ENCODE peak calls at places on chromosomes 11 and 22, in four cellular contexts. B is A549, N is K562, A is HepG2. H is an unnamed sample.

GRCh38 chr11:27555264-27555663 is 48.7 kb upstream of the LIN7C start:
- DNase-seq in B (no peak), N (no peak), A (no peak), H (no peak)

GRCh38 chr11:833114-833791 is 501 bp downstream of the CD151 start:
- DNase-seq in B (no peak), N (peak), A (no peak), H (no peak)

GRCh38 chr22:42279425-42280020 is 9.1 kb upstream of the TCF20 start:
- DNase-seq in B (no peak), N (no peak), A (no peak), H (no peak)

GRCh38 chr22:38308791-38309498 is 8.3 kb downstream of the CSNK1E start:
- DNase-seq in B (no peak), N (no peak), A (no peak), H (no peak)

GRCh38 chr22:27531782-27532530 is 269.6 kb downstream of the MN1 start:
- DNase-seq in B (no peak), N (no peak), A (no peak), H (no peak)

GRCh38 chr11:266676-267439 is 11.3 kb upstream of the NLRP6 start:
- DNase-seq in B (no peak), N (peak), A (no peak), H (no peak)

GRCh38 chr11:47433991-47434786 is 8.0 kb upstream of the PSMC3 start:
- DNase-seq in B (no peak), N (no peak), A (no peak), H (no peak)

GRCh38 chr11:2804701-2805387 is 80.7 kb downstream of the CDKN1C start:
- DNase-seq in B (no peak), N (no peak), A (no peak), H (peak)

GRCh38 chr11:473975-474785 is 24.1 kb downstream of the PTDSS2 start:
- DNase-seq in B (no peak), N (no peak), A (no peak), H (no peak)

GRCh38 chr11:46808804-46809431 is 37.2 kb downstream of the CKAP5 start:
- DNase-seq in B (peak), N (peak), A (peak), H (no peak)

GRCh38 chr11:32331098-32331497 is 104.2 kb downstream of the WT1 start:
- DNase-seq in B (no peak), N (no peak), A (no peak), H (no peak)

GRCh38 chr11:65506770-65507485 is 8.1 kb downstream of the MALAT1 start:
- DNase-seq in B (no peak), N (peak), A (no peak), H (no peak)

GRCh38 chr22:44821741-44822425 is 69.5 kb downstream of the ARHGAP8 start:
- DNase-seq in B (no peak), N (no peak), A (no peak), H (no peak)

GRCh38 chr11:19291064-19291463 is 50.3 kb upstream of the E2F8 start:
- DNase-seq in B (no peak), N (no peak), A (no peak), H (no peak)

GRCh38 chr11:77411238-77411637 is 62.7 kb downstream of the PAK1 start:
- DNase-seq in B (peak), N (no peak), A (no peak), H (no peak)

GRCh38 chr11:20488352-20488751 is 100.8 kb downstream of the PRMT3 start:
- DNase-seq in B (no peak), N (peak), A (no peak), H (no peak)

GRCh38 chr11:133951484-133952198 is 5.1 kb downstream of the IGSF9B start:
- DNase-seq in B (no peak), N (no peak), A (no peak), H (peak)

GRCh38 chr22:18147791-18148507 is 2.0 kb upstream of the USP18 start:
- DNase-seq in B (no peak), N (no peak), A (no peak), H (no peak)

GRCh38 chr22:39592104-39593060 is 21.8 kb downstream of the CACNA1I start:
- DNase-seq in B (peak), N (no peak), A (no peak), H (no peak)

GRCh38 chr22:43136255-43136654 is 6.9 kb downstream of the MCAT start:
- DNase-seq in B (peak), N (peak), A (peak), H (peak)

GRCh38 chr11:11177156-11177808 is 175.8 kb downstream of the CSNK2A3 start:
- DNase-seq in B (no peak), N (no peak), A (no peak), H (no peak)

GRCh38 chr11:64801591-64802369 is 1.2 kb downstream of the MAP4K2 start:
- DNase-seq in B (no peak), N (no peak), A (no peak), H (no peak)

GRCh38 chr22:39576027-39576426 is 5.5 kb downstream of the CACNA1I start:
- DNase-seq in B (no peak), N (no peak), A (no peak), H (no peak)

GRCh38 chr11:71089571-71089970 is 162.8 kb downstream of the SHANK2 start:
- DNase-seq in B (no peak), N (no peak), A (no peak), H (no peak)
- TF ChIP-seq HMGXB4 in B (no peak), N (no peak), A (no peak), H (no peak)

GRCh38 chr11:85627332-85627997 is at the start of gene DLG2:
- DNase-seq in B (no peak), N (peak), A (no peak), H (no peak)
- TF ChIP-seq HMGXB4 in B (no peak), N (no peak), A (no peak), H (no peak)

GRCh38 chr11:94010136-94010535 is 11.0 kb upstream of the HEPHL1 start:
- DNase-seq in B (no peak), N (no peak), A (no peak), H (no peak)

GRCh38 chr11:94002226-94002625 is 18.9 kb upstream of the HEPHL1 start:
- DNase-seq in B (no peak), N (no peak), A (no peak), H (no peak)

GRCh38 chr11:94007906-94008305 is 13.2 kb upstream of the HEPHL1 start:
- DNase-seq in B (no peak), N (no peak), A (no peak), H (no peak)

GRCh38 chr11:94011478-94011877 is 9.7 kb upstream of the HEPHL1 start:
- DNase-seq in B (no peak), N (no peak), A (no peak), H (no peak)

DNA sequence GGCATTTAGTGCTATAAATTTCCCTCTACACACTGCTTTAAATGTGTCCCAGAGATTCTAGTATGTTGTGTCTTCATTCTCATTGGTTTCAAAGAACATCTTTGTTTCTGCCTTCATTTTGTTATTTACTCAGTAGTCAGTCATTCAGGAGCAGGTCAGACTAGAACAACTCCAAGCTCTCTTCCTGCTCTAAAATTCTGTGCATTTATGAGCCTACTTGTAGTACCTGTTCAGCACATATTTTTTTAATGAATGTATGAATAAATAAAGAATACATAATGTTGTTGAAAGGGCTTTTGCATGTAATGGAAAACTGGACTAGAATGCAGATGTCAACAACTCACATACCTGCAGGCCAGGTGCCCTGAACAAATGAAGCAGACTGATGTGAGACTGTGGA is 13.7 kb upstream of the HEPHL1 start:
- DNase-seq in B (no peak), N (no peak), A (no peak), H (no peak)
- TF ChIP-seq HMGXB4 in B (no peak), N (no peak), A (no peak), H (no peak)

GRCh38 chr11:68043349-68044144 is 4.7 kb downstream of the TCIRG1 start:
- DNase-seq in B (peak), N (peak), A (no peak), H (no peak)
- TF ChIP-seq HMGXB4 in B (no peak), N (no peak), A (no peak), H (no peak)

GRCh38 chr22:21710156-21710555 is 25.4 kb downstream of the YPEL1 start:
- DNase-seq in B (no peak), N (no peak), A (no peak), H (no peak)
- TF ChIP-seq HMGXB4 in B (no peak), N (no peak), A (no peak), H (no peak)